ENCODE peak calls at places on chromosomes 12 and 14, in ten cellular contexts. M is activated CD8-positive, alpha-beta memory T cell treated with anti-CD3 and anti-CD28 coated beads for 24 hours; K is stimulated activated CD8-positive, alpha-beta memory T cell treated with anti-CD3 and anti-CD28 coated beads, Interleukin-12 subunit alpha, Interleukin-12 subunit beta, amount 100 ng/mL, for 1 hour; Z is SHP77; N is OCI-LY7; X is GM03348; R is heart left ventricle; E is NCI-H1105; S is tibial artery; Y is NCI-H1092 treated with DMSO at 0.1 percent for 48 hours. D is an unnamed sample.

GRCh38 chr12:11663128-11663527 is 13.7 kb downstream of the ETV6 start:
- DNase-seq in M (no peak), K (no peak), Z (no peak), N (no peak), X (no peak), R (peak; percentile 55), E (no peak), S (no peak), Y (no peak), D (no peak)

GRCh38 chr12:89962648-89963047 is 254.0 kb upstream of the ATP2B1 start:
- DNase-seq in M (no peak), K (no peak), Z (no peak), N (peak; percentile 32), X (no peak), R (no peak), E (no peak), S (no peak), Y (no peak), D (peak; percentile 50)

GRCh38 chr12:107331471-107331870 is 238.1 kb upstream of the CRY1 start:
- DNase-seq in M (no peak), K (no peak), Z (no peak), N (no peak), X (no peak), R (no peak), E (no peak), S (no peak), Y (no peak), D (no peak)

GRCh38 chr12:109173443-109174240 is 57.3 kb downstream of the ACACB start:
- DNase-seq in M (no peak), K (no peak), Z (no peak), N (no peak), X (no peak), R (no peak), E (no peak), S (no peak), Y (no peak), D (no peak)

GRCh38 chr12:95634622-95635621 is 83.6 kb upstream of the USP44 start:
- DNase-seq in M (no peak), K (no peak), Z (peak; percentile 44), N (no peak), X (no peak), R (no peak), E (no peak), S (no peak), Y (peak; percentile 62), D (no peak)

GRCh38 chr14:29805415-29806123 is 122.1 kb downstream of the PRKD1 start:
- DNase-seq in M (no peak), K (no peak), Z (peak; percentile 68), N (no peak), X (peak; percentile 52), R (peak; percentile 32), E (no peak), S (peak; percentile 80), Y (peak; percentile 35), D (no peak)

GRCh38 chr12:68686262-68686594 is 550 bp upstream of the NUP107 start:
- DNase-seq in M (no peak), K (no peak), Z (no peak), N (no peak), X (no peak), R (no peak), E (no peak), S (no peak), Y (no peak), D (no peak)

GRCh38 chr12:116675339-116676107 is 62.3 kb downstream of the SPRING1 start:
- DNase-seq in M (no peak), K (no peak), Z (no peak), N (no peak), X (no peak), R (peak; percentile 49), E (no peak), S (peak; percentile 23), Y (no peak), D (no peak)

GRCh38 chr14:78970677-78971076 is 800.5 kb downstream of the NRXN3 start:
- DNase-seq in M (no peak), K (no peak), Z (no peak), N (no peak), X (no peak), R (no peak), E (peak; percentile 96), S (no peak), Y (peak; percentile 97), D (no peak)

GRCh38 chr12:94678396-94678795 is 28.0 kb upstream of the TMCC3 start:
- DNase-seq in M (no peak), K (no peak), Z (no peak), N (no peak), X (no peak), R (no peak), E (no peak), S (no peak), Y (no peak), D (peak; percentile 41)

GRCh38 chr14:75539562-75540478 is 17.6 kb downstream of the BATF start:
- DNase-seq in M (peak; percentile 80), K (no peak), Z (no peak), N (no peak), X (no peak), R (no peak), E (no peak), S (no peak), Y (no peak), D (peak; percentile 47)

GRCh38 chr14:22497144-22497423 is 91.9 kb downstream of the DAD1 start:
- DNase-seq in M (no peak), K (no peak), Z (no peak), N (no peak), X (no peak), R (no peak), E (no peak), S (no peak), Y (no peak), D (no peak)